ENCODE peak calls at places on chromosomes 3 and 15, in seven cellular contexts. M, A, T, C, E, Y and D are unnamed samples.

GRCh38 chr3:141707741-141708203 is 30.3 kb upstream of the RNF7 start:
- DNase-seq in M (no peak), Y (no peak), A (no peak), E (no peak), T (no peak), C (peak; percentile 76), D (no peak)

GRCh38 chr15:101185336-101185735 is 66.5 kb downstream of the CHSY1 start:
- DNase-seq in Y (no peak), C (no peak), A (no peak), E (no peak), T (no peak), M (no peak), D (no peak)

GRCh38 chr3:52907497-52907896 is 10.1 kb upstream of the STIMATE start:
- DNase-seq in E (no peak), T (no peak), Y (no peak), C (no peak), A (no peak), M (no peak), D (no peak)

GRCh38 chr3:154095832-154096421 is 25.3 kb upstream of the ARHGEF26 start:
- DNase-seq in A (no peak), M (no peak), E (no peak), T (peak; percentile 42), Y (no peak), C (no peak), D (no peak)

GRCh38 chr15:39621210-39621609 is 40.3 kb downstream of the THBS1 start:
- DNase-seq in Y (no peak), A (no peak), C (no peak), M (no peak), E (no peak), T (no peak), D (no peak)

GRCh38 chr3:150235799-150236198 is 172.3 kb upstream of the TSC22D2 start:
- DNase-seq in M (no peak), C (peak; percentile 88), T (no peak), A (no peak), Y (no peak), E (no peak), D (no peak)

GRCh38 chr15:28974142-28974541 is 88.4 kb downstream of the APBA2 start:
- DNase-seq in A (no peak), E (no peak), Y (no peak), M (no peak), T (no peak), C (no peak), D (no peak)

GRCh38 chr3:97684490-97684889 is 80.1 kb upstream of the ARL6 start:
- DNase-seq in E (no peak), C (no peak), A (no peak), M (no peak), T (no peak), Y (no peak), D (no peak)

GRCh38 chr15:64597469-64597806 is 137.1 kb downstream of the ZNF609 start:
- DNase-seq in E (no peak), T (no peak), M (no peak), C (peak; percentile 6), Y (no peak), A (peak; percentile 48), D (no peak)

GRCh38 chr3:39150803-39151631 is 2.4 kb downstream of the CSRNP1 start:
- DNase-seq in T (peak; percentile 88), Y (peak; percentile 89), A (peak; percentile 56), E (peak; percentile 62), C (peak; percentile 91), M (peak; percentile 72), D (peak; percentile 51)

GRCh38 chr15:59153466-59153865 is 48.5 kb downstream of the CCNB2 start:
- DNase-seq in M (no peak), C (no peak), E (no peak), Y (no peak), A (no peak), T (no peak), D (no peak)

GRCh38 chr3:48435223-48435595 is 4.7 kb downstream of the CCDC51 start:
- DNase-seq in Y (no peak), A (no peak), E (no peak), C (no peak), T (no peak), M (no peak), D (no peak)

GRCh38 chr15:58066042-58066867 is 744 bp upstream of the ALDH1A2 start:
- DNase-seq in T (peak; percentile 61), E (peak; percentile 74), Y (peak; percentile 63), C (peak; percentile 11), A (peak; percentile 83), M (peak; percentile 78), D (peak; percentile 88)

GRCh38 chr3:52172262-52172757 is 18.1 kb upstream of the POC1A start:
- DNase-seq in M (no peak), A (no peak), E (no peak), C (no peak), Y (no peak), T (no peak), D (no peak)

GRCh38 chr3:133948131-133948810 is 52.6 kb upstream of the RAB6B start:
- DNase-seq in M (no peak), A (no peak), E (no peak), C (no peak), T (no peak), Y (no peak), D (no peak)

GRCh38 chr3:154059798-154060197 is 61.4 kb upstream of the ARHGEF26 start:
- DNase-seq in E (no peak), M (no peak), Y (no peak), C (no peak), T (no peak), A (no peak), D (no peak)

GRCh38 chr15:57646057-57646456 is 54.4 kb downstream of the MYZAP start:
- DNase-seq in T (no peak), C (no peak), E (no peak), A (no peak), Y (no peak), M (no peak), D (no peak)

GRCh38 chr3:94106268-94106667 is 43.4 kb downstream of the NSUN3 start:
- DNase-seq in Y (no peak), A (no peak), C (no peak), E (no peak), T (no peak), M (no peak), D (no peak)

GRCh38 chr3:123743121-123743520 is 141.0 kb downstream of the MYLK start:
- DNase-seq in Y (no peak), M (no peak), E (no peak), A (no peak), T (no peak), C (peak; percentile 40), D (no peak)

GRCh38 chr15:40600956-40601355 is 6.9 kb downstream of the KNL1 start:
- DNase-seq in M (no peak), T (no peak), C (no peak), Y (no peak), A (no peak), E (no peak), D (no peak)

GRCh38 chr3:141234283-141234682 is 2.7 kb downstream of the PXYLP1 start:
- DNase-seq in M (no peak), E (no peak), A (no peak), T (no peak), Y (no peak), C (no peak), D (no peak)

DNA sequence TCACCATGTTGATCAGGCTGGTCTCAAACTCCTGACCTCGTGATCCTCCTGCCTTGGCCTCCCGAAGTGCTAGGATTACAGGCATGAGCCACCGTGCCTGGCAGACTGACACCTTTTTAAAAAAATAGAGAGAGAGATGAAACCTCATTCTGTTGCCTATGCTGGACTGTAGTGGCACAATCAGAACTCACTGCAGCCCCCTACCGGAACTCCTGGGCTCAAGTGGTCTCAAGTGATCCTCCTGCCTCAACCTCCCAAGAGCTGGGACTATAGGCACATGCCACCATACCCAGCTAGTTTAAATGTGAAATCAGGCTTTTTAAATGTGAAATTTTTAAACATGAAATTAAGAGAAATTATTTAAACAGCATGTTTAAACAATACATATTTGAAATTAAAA is 265.2 kb upstream of the UBE2E1 start:
- DNase-seq in T (no peak), A (peak; percentile 8), Y (no peak), E (no peak), M (no peak), C (no peak), D (no peak)
- TF ChIP-seq CTCF in T (no peak), A (peak; percentile 22), Y (no peak), E (no peak), M (no peak), C (no peak), D (no peak)

GRCh38 chr3:21901504-21901903 is 150.5 kb upstream of the ZNF385D start:
- DNase-seq in M (no peak), T (no peak), E (no peak), Y (no peak), C (no peak), A (no peak), D (no peak)
- TF ChIP-seq CTCF in M (no peak), T (no peak), E (no peak), Y (no peak), C (no peak), A (no peak), D (no peak)

DNA sequence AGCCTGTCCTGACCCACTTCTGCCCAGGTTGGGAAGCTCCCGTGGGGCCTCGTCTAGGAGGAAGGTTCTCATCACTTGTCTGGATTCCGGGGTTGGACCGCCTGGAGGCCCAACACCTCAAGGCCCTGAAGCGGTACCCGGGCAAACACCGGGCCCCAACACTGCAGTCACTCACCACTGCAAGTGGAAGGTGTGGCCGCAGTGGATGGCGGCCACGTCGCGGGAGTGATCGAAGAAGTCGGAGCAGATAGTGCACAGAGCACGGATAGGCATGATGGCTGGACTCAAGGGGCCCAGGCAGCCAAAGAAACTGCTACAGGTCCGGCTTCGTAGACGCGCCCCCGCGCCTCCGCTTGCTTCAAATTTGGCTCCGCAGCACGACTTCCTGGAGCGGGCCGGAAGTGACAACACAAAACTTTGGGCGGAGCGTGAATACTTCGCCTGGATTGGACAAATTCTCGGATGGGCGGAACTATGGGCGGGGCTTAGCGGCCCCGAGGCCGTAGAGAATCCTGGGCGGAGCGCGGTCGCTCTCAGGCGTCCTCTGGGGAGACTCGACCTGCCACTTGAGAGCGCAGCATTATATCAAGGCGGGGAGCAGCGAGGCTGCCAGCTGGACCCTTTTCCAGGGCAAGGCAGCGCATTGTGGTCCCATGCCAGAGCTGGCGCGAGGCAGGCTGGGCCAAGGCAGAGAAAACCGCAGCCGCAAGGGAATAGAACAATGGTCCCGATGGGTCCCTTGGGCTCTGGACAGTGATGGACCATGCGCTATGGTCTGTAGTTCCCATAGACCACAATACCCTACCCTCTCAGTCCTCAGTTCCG is at the start of gene TRAIP:
- DNase-seq in C (peak; percentile 90), M (peak; percentile 94), E (peak; percentile 96), T (peak; percentile 89), Y (peak; percentile 97), A (peak; percentile 91), D (peak; percentile 97)
- TF ChIP-seq CTCF in C (peak; percentile 10), M (no peak), E (peak; percentile 1), T (no peak), Y (no peak), A (no peak), D (no peak)

DNA sequence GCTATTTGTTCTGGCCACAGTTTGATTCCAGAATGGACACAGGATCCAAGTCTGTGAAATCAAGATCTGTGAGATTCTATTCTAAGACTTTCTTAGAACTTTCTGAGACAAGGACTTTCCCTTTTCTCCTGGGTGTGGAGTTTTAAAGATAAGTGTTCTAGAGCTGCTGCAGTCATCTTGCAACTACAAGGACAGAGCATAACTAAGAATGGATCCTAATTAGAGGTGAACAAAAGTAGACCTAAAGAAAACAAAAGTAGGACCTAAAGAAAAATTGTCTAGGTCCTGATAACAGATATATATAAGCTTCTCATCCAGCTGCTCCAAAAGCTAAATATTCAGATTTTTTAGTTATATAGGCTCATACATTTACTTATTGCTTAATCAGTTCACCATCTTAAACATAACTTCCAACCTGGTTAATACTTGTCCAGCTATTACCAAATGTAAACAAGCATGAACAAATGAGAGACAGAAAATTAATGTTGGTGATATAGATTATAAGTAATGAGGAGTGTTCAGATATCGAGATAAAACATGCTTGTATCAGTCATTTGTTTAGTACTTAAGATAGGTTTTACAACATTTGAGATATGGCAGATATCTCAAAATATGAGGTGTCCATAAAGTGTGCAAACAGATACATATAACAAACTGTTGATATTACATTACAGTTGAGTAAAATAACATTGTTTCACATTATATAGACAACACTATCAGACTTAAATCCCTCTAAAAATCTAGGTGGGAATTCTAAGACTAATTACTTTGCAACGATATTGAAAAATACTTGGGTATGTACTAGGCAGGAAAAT is 75.1 kb downstream of the CD200 start:
- DNase-seq in M (no peak), T (no peak), C (no peak), Y (no peak), A (no peak), E (no peak), D (no peak)
- TF ChIP-seq CTCF in M (no peak), T (no peak), C (no peak), Y (no peak), A (no peak), E (no peak), D (no peak)